ENCODE peak calls at places on chromosomes 2 and 18, in four cellular contexts. Q is Peyer's patch, N is sigmoid colon, A is K562. E is an unnamed sample. For H3K36me3, the result is how much of the 10 kb centered on the place peaks cover.

GRCh38 chr2:62014102-62014501 is 108.6 kb downstream of the COMMD1 start:
- DNase-seq in Q (peak), A (no peak), N (peak), E (no peak)

GRCh38 chr18:57931038-57931437 is 113.0 kb upstream of the NEDD4L start:
- DNase-seq in A (no peak), Q (no peak), N (no peak), E (no peak)

GRCh38 chr2:168008796-168009195 is 238.6 kb downstream of the STK39 start:
- DNase-seq in Q (peak), A (no peak), N (no peak), E (no peak)

GRCh38 chr2:121182520-121182919 is 102.5 kb downstream of the TFCP2L1 start:
- DNase-seq in N (no peak), Q (no peak), A (no peak), E (no peak)

GRCh38 chr2:7011376-7012083 is 94.3 kb downstream of the RNF144A start:
- DNase-seq in Q (no peak), A (no peak), N (no peak), E (no peak)

GRCh38 chr2:43060435-43061016 is 165.9 kb downstream of the ZFP36L2 start:
- DNase-seq in Q (no peak), N (peak), A (peak), E (no peak)

GRCh38 chr2:590214-591175 is 86.7 kb downstream of the TMEM18 start:
- DNase-seq in A (no peak), N (no peak), Q (no peak), E (no peak)

GRCh38 chr2:16124881-16125613 is 184.7 kb downstream of the MYCN start:
- DNase-seq in N (no peak), Q (no peak), A (no peak), E (no peak)

GRCh38 chr18:74742573-74742972 is 144.9 kb downstream of the ZNF407 start:
- DNase-seq in N (no peak), A (no peak), Q (no peak), E (no peak)

GRCh38 chr2:43170733-43171101 is 55.7 kb downstream of the ZFP36L2 start:
- DNase-seq in Q (no peak), A (no peak), N (no peak), E (no peak)

GRCh38 chr2:132465917-132466316 is 49.3 kb downstream of the GPR39 start:
- DNase-seq in Q (no peak), A (no peak), N (no peak), E (no peak)

GRCh38 chr2:198135481-198135934 is 331.1 kb downstream of the PLCL1 start:
- DNase-seq in Q (no peak), A (no peak), N (no peak), E (no peak)

GRCh38 chr2:151367571-151367970 is 10.2 kb downstream of the TNFAIP6 start:
- DNase-seq in N (no peak), Q (no peak), A (no peak), E (no peak)

GRCh38 chr18:57561728-57562423 is 24.6 kb downstream of the FECH start:
- DNase-seq in A (peak), Q (no peak), N (no peak), E (no peak)

GRCh38 chr2:3596891-3597290 is 2.0 kb downstream of the COLEC11 start:
- DNase-seq in N (no peak), A (no peak), Q (no peak), E (no peak)

GRCh38 chr2:66432801-66433694 is 1.9 kb upstream of the MEIS1 start:
- DNase-seq in N (peak), A (peak), Q (peak), E (peak)

GRCh38 chr18:24368749-24369148 is 28.9 kb downstream of the OSBPL1A start:
- DNase-seq in A (no peak), N (no peak), Q (no peak), E (no peak)

GRCh38 chr2:217918220-217919024 is 84.4 kb downstream of the TNS1 start:
- DNase-seq in Q (no peak), N (peak), A (peak), E (no peak)

GRCh38 chr2:158006961-158007664 is 94.6 kb upstream of the UPP2 start:
- DNase-seq in A (no peak), N (no peak), Q (peak), E (peak)

GRCh38 chr18:62179213-62179612 is 7.6 kb downstream of the PIGN start:
- DNase-seq in N (no peak), A (no peak), Q (no peak), E (no peak)

GRCh38 chr18:5251117-5251516 is 44.4 kb downstream of the ZBTB14 start:
- DNase-seq in Q (no peak), N (no peak), A (no peak), E (no peak)

GRCh38 chr2:238456966-238457926 is 30.5 kb downstream of the ASB1 start:
- DNase-seq in Q (no peak), N (no peak), A (no peak), E (no peak)

GRCh38 chr2:23673830-23674679 is 252.9 kb downstream of the ATAD2B start:
- DNase-seq in N (no peak), Q (no peak), A (peak), E (no peak)

GRCh38 chr18:8661754-8662573 is 43.4 kb upstream of the MTCL1 start:
- DNase-seq in N (no peak), A (no peak), Q (no peak), E (peak)

GRCh38 chr2:70046534-70046933 is 40.7 kb upstream of the PCBP1 start:
- DNase-seq in Q (no peak), N (no peak), A (no peak), E (no peak)

GRCh38 chr2:155145758-155146229 is 447.3 kb downstream of the KCNJ3 start:
- DNase-seq in Q (no peak), N (no peak), A (no peak), E (no peak)

GRCh38 chr2:204108301-204108700 is 171.7 kb downstream of the ICOS start:
- DNase-seq in N (no peak), Q (no peak), A (peak), E (no peak)

DNA sequence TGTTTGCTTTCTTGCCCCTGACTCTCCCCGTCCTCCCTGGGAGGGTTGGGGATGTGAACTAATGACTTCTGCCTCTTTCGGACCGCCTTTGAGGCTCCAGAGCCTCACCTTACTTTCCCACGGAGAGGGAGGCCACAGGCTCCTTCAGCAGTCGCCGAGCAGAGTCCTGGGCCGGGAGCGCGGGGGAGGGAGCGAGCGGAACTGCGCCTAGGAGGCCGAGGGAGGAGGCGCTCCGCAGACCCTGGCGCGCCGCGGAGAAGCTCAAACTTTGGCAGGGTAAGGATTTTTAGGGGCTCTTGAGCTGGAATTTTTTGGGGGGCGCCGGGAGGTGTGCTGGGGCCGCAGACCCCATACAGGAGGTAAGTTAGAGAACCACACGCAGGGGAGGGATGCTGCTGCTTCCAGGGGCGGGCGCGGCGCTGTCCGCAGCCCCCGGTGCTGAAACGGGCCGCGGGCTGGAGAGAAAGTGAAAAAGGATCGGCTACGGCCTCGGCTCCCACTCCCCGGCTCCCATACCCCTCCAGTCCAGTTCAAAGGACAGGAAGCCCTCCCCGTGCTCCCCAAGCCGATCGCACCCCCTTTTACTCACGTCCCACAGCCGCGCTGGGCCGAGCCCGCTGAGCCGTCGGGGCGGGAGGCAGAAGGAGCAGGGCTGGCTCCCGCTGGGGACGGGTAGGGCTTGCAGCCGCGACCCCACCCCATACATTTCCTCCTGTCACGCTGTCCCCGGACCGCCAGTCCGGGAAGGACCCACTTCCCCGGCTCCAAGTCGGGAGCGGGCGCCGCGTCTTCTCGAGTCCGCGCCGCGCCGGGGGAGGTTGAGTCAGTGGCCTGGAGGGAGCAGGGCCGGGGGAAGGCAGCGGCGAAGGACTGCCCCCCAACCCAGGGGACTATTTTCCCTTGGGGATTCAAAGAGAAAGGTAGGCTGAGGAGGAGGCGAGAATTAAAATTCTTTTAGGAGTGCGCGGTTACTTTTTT is at the start of gene CNGA3:
- DNase-seq in Q (no peak), A (peak), N (no peak), E (peak)
- TF ChIP-seq CTCF in Q (no peak), A (no peak), N (no peak), E (no peak)

GRCh38 chr18:59266459-59266858 is 6.8 kb downstream of the RAX start:
- DNase-seq in Q (no peak), N (no peak), A (no peak), E (no peak)

GRCh38 chr18:59264136-59264571 is 9.1 kb downstream of the RAX start:
- DNase-seq in A (no peak), N (no peak), Q (no peak), E (no peak)

GRCh38 chr18:59266019-59266369 is 7.3 kb downstream of the RAX start:
- DNase-seq in Q (no peak), N (no peak), A (no peak), E (no peak)

GRCh38 chr18:59264651-59265245 is 8.5 kb downstream of the RAX start:
- DNase-seq in N (no peak), Q (no peak), A (no peak), E (no peak)

DNA sequence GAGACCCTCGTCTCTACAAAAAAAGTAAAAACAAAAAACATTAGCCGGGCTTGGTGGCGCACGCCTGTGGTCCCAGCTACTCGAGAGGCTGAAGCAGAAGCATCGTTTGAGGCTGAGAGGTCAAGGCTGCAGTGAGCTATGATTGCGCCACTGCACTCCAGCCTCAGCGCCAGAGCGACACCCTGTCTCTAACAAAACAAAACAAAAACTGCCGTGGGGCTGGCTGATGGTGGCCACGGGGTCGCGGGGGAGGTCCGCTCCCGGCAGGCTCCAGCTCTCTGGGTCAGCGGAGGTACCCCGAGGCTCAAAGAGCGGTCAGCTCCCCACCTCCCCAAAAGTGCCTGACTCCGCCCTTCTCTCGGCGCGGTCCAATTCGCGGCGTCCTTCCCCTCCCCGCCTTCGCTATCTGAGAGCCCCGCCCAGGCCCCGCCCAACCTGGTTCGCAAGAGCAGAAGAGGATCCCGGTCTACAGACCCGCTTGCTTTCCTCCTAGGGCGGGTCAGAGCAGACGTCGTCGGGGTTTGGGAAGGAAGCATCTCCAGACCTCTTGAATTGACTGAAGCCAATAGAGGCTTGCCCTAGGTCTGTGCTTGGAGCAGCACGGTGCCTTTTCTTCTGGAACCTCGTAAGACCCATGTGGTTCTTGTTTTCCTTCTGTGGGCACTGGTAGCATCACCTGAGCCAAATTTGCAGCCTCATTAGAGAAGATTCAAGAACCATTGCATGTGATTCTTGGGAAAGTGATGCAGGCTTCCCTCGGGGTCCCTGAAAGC is 7.8 kb downstream of the RAX start:
- DNase-seq in A (peak), Q (no peak), N (no peak), E (no peak)
- H3K4me3 ChIP-seq in A (peak), Q (no peak), N (peak), E (peak)

DNA sequence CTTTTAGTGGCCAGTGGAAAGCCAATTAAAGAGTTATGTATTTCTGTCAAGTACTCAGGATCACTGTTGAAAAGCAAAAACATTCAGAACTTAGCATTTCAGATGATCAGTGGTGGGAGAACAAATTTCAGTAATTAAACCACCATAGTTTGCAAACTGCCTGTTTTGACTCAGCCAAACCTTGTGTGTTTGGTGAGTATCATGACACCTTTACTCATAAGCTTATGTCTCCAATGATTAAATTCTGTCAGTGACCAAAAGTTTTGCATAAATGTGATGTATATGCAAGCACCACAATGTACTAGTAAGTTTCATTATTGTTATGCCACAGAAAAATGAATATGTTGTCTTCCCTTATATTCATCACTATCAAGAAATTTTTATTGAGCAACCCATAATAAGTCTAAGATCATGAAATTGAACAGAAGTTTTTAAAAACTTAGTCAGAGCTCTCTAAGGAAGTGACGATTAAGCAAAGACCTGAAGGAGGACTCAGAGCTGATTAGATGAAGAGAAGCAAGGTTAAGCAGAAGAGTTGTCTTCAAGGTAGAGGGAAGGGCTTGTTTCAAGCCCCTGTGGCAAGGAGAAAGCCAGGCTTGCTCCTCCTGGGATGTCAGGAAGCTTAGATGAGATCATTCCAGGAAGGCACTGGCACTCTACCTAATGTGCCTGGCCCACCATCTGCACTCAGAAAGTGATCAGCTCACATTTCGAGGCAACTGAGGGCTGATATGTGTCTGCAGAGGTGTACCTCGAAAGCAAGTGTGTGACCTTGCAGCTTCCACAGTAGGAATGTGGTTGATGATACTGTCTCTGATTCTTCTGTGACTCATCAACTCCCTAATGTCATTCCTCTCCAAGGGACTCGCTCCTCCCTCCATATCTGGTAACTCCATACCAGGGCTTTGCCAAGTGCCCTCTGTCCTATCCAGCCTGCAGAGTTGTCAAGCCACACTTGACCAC is 54.7 kb downstream of the KCTD18 start:
- DNase-seq in Q (no peak), N (no peak), A (no peak), E (no peak)
- H3K36me3 ChIP-seq in Q (under half), N (under half), A (under half), E (under half)

GRCh38 chr2:17573085-17573805 is 32.7 kb downstream of the VSNL1 start:
- DNase-seq in A (no peak), N (no peak), Q (no peak), E (no peak)
- TF ChIP-seq CTCF in A (no peak), N (no peak), Q (no peak), E (peak)

GRCh38 chr2:86706220-86706619 is 13.9 kb upstream of the RMND5A start:
- DNase-seq in N (no peak), Q (no peak), A (no peak), E (no peak)

GRCh38 chr2:86706935-86707334 is 13.2 kb upstream of the RMND5A start:
- DNase-seq in N (no peak), Q (no peak), A (no peak), E (no peak)

GRCh38 chr2:86700705-86701104 is 19.4 kb upstream of the RMND5A start:
- DNase-seq in N (no peak), Q (no peak), A (no peak), E (no peak)

GRCh38 chr2:86703704-86704370 is 16.3 kb upstream of the RMND5A start:
- DNase-seq in A (no peak), N (no peak), Q (peak), E (no peak)

GRCh38 chr2:86704482-86704971 is 15.6 kb upstream of the RMND5A start:
- DNase-seq in A (no peak), N (no peak), Q (peak), E (no peak)
- H3K4me3 ChIP-seq in A (no peak), N (no peak), Q (no peak), E (no peak)

DNA sequence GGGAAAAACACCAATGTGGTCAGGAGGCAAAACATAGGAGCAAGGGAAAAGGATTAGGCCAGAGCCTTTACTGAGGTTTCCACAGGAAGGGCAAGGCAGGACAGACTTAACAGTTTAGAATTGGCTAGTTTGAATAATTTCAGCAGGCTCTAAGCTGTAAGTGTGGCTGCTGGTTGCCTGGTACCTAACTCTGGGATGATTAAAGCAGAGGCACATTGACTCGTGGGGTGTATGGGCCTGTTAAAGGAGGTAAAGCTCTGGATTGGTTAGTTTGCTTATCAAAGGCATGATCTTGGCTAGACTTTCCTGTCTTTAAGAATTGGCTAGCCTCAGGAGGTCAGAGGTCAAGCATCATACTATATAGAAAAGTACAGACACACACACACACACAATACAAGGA is 132.6 kb downstream of the SPAG16 start:
- DNase-seq in N (no peak), A (no peak), Q (no peak), E (no peak)
- H3K36me3 ChIP-seq in N (under half), A (under half), Q (under half), E (under half)

GRCh38 chr2:105919826-105920225 is 175.1 kb downstream of the NCK2 start:
- DNase-seq in Q (peak), N (no peak), A (peak), E (no peak)
- TF ChIP-seq CTCF in Q (peak), N (no peak), A (peak), E (peak)

DNA sequence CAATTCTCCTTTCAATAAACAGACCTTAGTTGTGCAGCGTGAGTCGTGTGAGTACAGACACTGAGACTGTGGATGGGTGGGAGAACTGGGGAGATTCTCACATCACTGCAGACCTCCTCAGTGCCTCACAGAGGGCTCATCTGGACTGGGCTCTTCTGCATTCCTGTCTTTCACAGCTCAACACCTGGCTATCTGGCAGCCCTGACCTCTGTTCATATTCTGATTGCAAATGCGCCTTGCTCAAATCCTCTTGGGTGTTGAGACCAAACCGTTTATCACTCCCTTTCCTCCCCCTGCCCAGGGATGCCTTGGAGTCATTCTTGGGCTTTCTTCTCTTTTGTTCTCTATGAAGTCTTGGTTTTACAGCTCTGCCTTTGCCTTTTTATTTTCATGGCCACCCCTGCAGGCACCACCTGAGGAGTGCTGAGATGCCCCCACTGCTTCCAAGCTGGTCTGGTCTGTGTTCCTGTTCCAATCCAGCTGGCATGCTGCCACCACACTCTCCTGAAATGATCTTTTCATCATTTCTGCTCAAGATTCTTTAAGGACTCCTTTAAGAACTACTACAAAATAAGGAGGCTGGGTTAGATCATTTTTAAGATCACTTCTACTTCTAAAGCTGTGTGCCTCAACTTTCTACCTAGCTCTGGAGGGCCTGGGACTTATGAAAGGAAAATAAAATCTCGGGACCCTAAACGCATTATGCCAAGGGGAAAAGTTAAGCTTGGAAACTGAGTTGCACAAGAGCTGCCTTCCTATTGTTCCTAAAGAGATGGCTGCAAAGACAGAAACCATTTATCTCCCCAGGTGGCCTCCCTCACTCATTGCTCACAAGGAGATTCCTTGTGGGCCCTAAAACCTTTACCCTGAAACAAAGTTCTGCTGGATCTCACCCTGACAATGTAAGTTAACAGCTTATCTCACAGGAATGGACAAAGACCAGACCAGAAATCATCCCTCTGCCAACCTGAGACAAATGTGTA is 26.5 kb downstream of the TUBB6 start:
- DNase-seq in A (no peak), Q (no peak), N (peak), E (no peak)
- H3K4me3 ChIP-seq in A (no peak), Q (no peak), N (no peak), E (no peak)